ENCODE peak calls at places on chromosomes 7 and 10, in five cellular contexts. V is GM12878, U is H1, J is K562, Q is SK-N-SH. N is an unnamed sample.

GRCh38 chr7:72080349-72080766 is 331.8 kb downstream of the CALN1 start:
- DNase-seq in Q (no peak), U (no peak), J (no peak), V (no peak), N (no peak)

GRCh38 chr10:33001908-33002492 is 44.0 kb upstream of the ITGB1 start:
- DNase-seq in V (no peak), J (no peak), Q (no peak), U (no peak), N (no peak)

GRCh38 chr7:98627062-98627790 is 10.1 kb downstream of the NPTX2 start:
- DNase-seq in J (no peak), U (no peak), V (no peak), Q (no peak), N (no peak)

GRCh38 chr7:100021297-100021696 is 5.9 kb downstream of the ZKSCAN1 start:
- DNase-seq in V (no peak), J (no peak), U (no peak), Q (no peak), N (no peak)

GRCh38 chr7:36599645-36600313 is 124.5 kb downstream of the AOAH start:
- DNase-seq in Q (no peak), J (no peak), V (no peak), U (no peak), N (no peak)

GRCh38 chr7:127557803-127558202 is 27.6 kb downstream of the GCC1 start:
- DNase-seq in V (no peak), J (no peak), Q (no peak), U (no peak), N (no peak)

GRCh38 chr7:92206672-92207071 is 27.7 kb upstream of the LRRD1 start:
- DNase-seq in V (no peak), J (no peak), U (no peak), Q (no peak), N (no peak)

GRCh38 chr10:23556727-23557440 is 118.0 kb downstream of the OTUD1 start:
- DNase-seq in U (no peak), V (no peak), Q (no peak), J (no peak), N (no peak)

GRCh38 chr7:77580762-77581350 is 43.8 kb downstream of the PTPN12 start:
- DNase-seq in Q (no peak), U (no peak), V (no peak), J (no peak), N (no peak)

GRCh38 chr10:102648889-102649752 is 4.8 kb downstream of the TRIM8 start:
- DNase-seq in Q (peak), J (no peak), U (no peak), V (no peak), N (no peak)

GRCh38 chr10:121078036-121078435 is 226.9 kb downstream of the WDR11 start:
- DNase-seq in U (no peak), V (no peak), J (no peak), Q (no peak), N (no peak)

GRCh38 chr7:86949052-86949778 is 110.2 kb downstream of the ELAPOR2 start:
- DNase-seq in U (no peak), V (peak), Q (no peak), J (no peak), N (no peak)

GRCh38 chr10:28479366-28479765 is 53.6 kb upstream of the WAC start:
- DNase-seq in V (no peak), J (peak), Q (peak), U (no peak), N (no peak)

GRCh38 chr7:158264881-158265742 is 322.5 kb downstream of the PTPRN2 start:
- DNase-seq in U (no peak), V (no peak), J (no peak), Q (no peak), N (no peak)

GRCh38 chr7:42219447-42219846 is 17.6 kb downstream of the GLI3 start:
- DNase-seq in U (no peak), V (no peak), J (no peak), Q (no peak), N (no peak)

GRCh38 chr7:28096713-28097112 is 83.9 kb downstream of the JAZF1 start:
- DNase-seq in Q (peak), V (peak), J (peak), U (no peak), N (peak)

GRCh38 chr7:144824360-144824759 is 11.5 kb downstream of the TPK1 start:
- DNase-seq in V (no peak), J (no peak), U (no peak), Q (no peak), N (no peak)

GRCh38 chr7:82789883-82790609 is 346.5 kb upstream of the CACNA2D1 start:
- DNase-seq in Q (no peak), U (no peak), V (no peak), J (no peak), N (no peak)

GRCh38 chr10:125742465-125742864 is 23.0 kb downstream of the EDRF1 start:
- DNase-seq in U (no peak), Q (no peak), J (peak), V (no peak), N (no peak)

GRCh38 chr10:50990568-50991495 is 83.5 kb upstream of the PRKG1 start:
- DNase-seq in J (no peak), U (no peak), Q (peak), V (no peak), N (no peak)

GRCh38 chr10:129602938-129603520 is 136.0 kb downstream of the MGMT start:
- DNase-seq in V (no peak), J (no peak), Q (peak), U (no peak), N (no peak)

DNA sequence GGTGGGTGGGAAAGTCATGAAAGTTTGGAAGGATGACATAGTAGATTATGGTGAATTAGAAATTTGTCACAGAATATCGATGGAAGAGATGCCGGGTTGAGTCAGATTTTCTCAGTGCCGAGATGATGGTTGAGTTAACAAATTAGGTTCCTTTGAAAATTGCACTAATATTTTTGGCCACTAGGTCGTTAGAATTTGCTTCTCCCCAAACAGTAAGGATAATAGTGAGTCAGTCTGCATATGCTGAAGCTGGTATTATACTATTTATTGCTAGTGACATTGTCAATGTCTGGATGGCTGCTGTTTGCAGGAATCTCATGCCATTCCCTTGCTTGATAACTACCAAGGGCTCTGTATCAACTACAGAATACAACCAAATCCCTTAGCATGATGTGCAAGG is 37.7 kb upstream of the MINDY3 start:
- DNase-seq in U (no peak), Q (peak), J (no peak), V (no peak), N (no peak)
- TF ChIP-seq TAF1 in U (no peak), Q (no peak), J (no peak), V (no peak), N (no peak)

GRCh38 chr10:74145133-74145532 is 5.5 kb downstream of the AP3M1 start:
- DNase-seq in V (no peak), Q (no peak), U (no peak), J (no peak), N (no peak)
- TF ChIP-seq TAF1 in V (no peak), Q (no peak), U (no peak), J (no peak), N (no peak)

GRCh38 chr10:114281461-114281860 is 42.4 kb downstream of the VWA2 start:
- DNase-seq in Q (no peak), U (no peak), J (no peak), V (no peak), N (no peak)
- TF ChIP-seq TAF1 in Q (no peak), U (no peak), J (no peak), V (no peak), N (no peak)

DNA sequence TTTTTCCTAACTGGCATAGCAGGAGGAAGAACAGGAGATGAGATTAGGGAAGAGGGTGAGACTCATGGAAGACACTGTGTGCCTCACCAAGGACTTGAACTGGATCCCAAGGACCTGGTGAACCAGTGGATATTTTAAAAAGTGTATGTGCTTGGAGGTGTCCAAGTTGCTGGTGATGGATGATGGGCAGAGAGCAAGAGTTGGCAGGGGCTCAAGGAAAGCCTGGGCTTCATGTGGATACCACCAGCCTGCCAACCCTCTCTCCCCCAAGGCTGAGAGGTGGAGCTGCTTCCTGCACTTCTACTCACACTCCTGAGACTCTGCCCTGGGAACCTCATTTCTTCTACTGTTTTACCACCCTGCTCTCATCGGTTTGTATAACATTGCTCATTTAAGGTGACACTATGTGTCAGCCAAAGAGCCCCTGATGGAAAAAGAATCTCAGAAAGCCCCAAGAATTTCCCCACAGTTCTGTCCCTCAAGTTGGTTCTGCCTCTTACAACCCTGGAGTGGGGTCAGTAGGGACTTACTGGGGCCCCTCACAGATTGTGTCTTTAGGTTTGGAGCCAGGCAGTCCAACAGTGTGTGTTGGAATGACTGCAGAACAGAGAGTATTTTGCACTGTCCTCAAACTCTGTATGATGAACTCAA is 56.2 kb upstream of the PDCD4 start:
- DNase-seq in J (no peak), V (peak), Q (no peak), U (no peak), N (no peak)
- TF ChIP-seq TAF1 in J (no peak), V (no peak), Q (no peak), U (no peak), N (peak)

GRCh38 chr10:91012502-91012901 is 91.6 kb upstream of the ANKRD1 start:
- DNase-seq in Q (no peak), V (no peak), U (no peak), J (no peak), N (no peak)
- TF ChIP-seq TAF1 in Q (no peak), V (no peak), U (no peak), J (no peak), N (no peak)

GRCh38 chr7:102287082-102287464 is 405 bp downstream of the SH2B2 start:
- DNase-seq in U (no peak), Q (peak), J (no peak), V (no peak), N (no peak)

GRCh38 chr7:102286237-102287081 is at the start of gene SH2B2:
- DNase-seq in Q (peak), J (peak), V (no peak), U (no peak), N (peak)

GRCh38 chr7:102289051-102289450 is 2.4 kb downstream of the SH2B2 start:
- DNase-seq in J (no peak), V (no peak), U (no peak), Q (no peak), N (no peak)

GRCh38 chr7:102288285-102288930 is 1.7 kb downstream of the SH2B2 start:
- DNase-seq in Q (no peak), V (no peak), U (no peak), J (no peak), N (no peak)

GRCh38 chr7:102287465-102288146 is 938 bp downstream of the SH2B2 start:
- DNase-seq in J (no peak), Q (peak), V (no peak), U (no peak), N (no peak)
- TF ChIP-seq TAF1 in J (no peak), Q (no peak), V (no peak), U (no peak), N (no peak)